ENCODE peak calls at places on chromosomes 3 and 15, in eight cellular contexts. One of them, this sample, is unnamed.

GRCh38 chr15:67968564-67969440 is 85.3 kb upstream of the PIAS1 start:
- DNase-seq in suprapubic skin: no peak
- DNase-seq in colonic mucosa: no peak
- DNase-seq in pancreas: no peak
- DNase-seq in K562: no peak
- DNase-seq in CD4-positive, alpha-beta memory T cell: no peak
- DNase-seq in tibial artery: no peak
- DNase-seq in right lobe of liver: no peak
- DNase-seq in this sample: peak; percentile 88

GRCh38 chr3:10366681-10367101 is 45.8 kb upstream of the SEC13 start:
- DNase-seq in right lobe of liver: no peak
- DNase-seq in colonic mucosa: no peak
- DNase-seq in tibial artery: no peak
- DNase-seq in K562: no peak
- DNase-seq in suprapubic skin: no peak
- DNase-seq in CD4-positive, alpha-beta memory T cell: no peak
- DNase-seq in pancreas: no peak
- DNase-seq in this sample: no peak

GRCh38 chr15:78079296-78080087 is 2.0 kb upstream of the TBC1D2B start:
- DNase-seq in suprapubic skin: no peak
- DNase-seq in CD4-positive, alpha-beta memory T cell: no peak
- DNase-seq in right lobe of liver: no peak
- DNase-seq in tibial artery: no peak
- DNase-seq in K562: no peak
- DNase-seq in colonic mucosa: no peak
- DNase-seq in pancreas: no peak
- DNase-seq in this sample: no peak

GRCh38 chr3:116367761-116368395 is 77.4 kb downstream of the LSAMP start:
- DNase-seq in pancreas: no peak
- DNase-seq in K562: no peak
- DNase-seq in CD4-positive, alpha-beta memory T cell: no peak
- DNase-seq in suprapubic skin: no peak
- DNase-seq in right lobe of liver: no peak
- DNase-seq in tibial artery: no peak
- DNase-seq in colonic mucosa: no peak
- DNase-seq in this sample: no peak

GRCh38 chr3:58531956-58532355 is 5.0 kb downstream of the ACOX2 start:
- DNase-seq in right lobe of liver: no peak
- DNase-seq in tibial artery: no peak
- DNase-seq in suprapubic skin: no peak
- DNase-seq in K562: no peak
- DNase-seq in colonic mucosa: no peak
- DNase-seq in CD4-positive, alpha-beta memory T cell: no peak
- DNase-seq in pancreas: no peak
- DNase-seq in this sample: no peak

GRCh38 chr3:195856410-195857084 is 44.8 kb upstream of the MUC4 start:
- DNase-seq in pancreas: no peak
- DNase-seq in K562: peak; percentile 80
- DNase-seq in right lobe of liver: no peak
- DNase-seq in colonic mucosa: no peak
- DNase-seq in tibial artery: no peak
- DNase-seq in CD4-positive, alpha-beta memory T cell: no peak
- DNase-seq in suprapubic skin: no peak
- DNase-seq in this sample: no peak

GRCh38 chr15:56901931-56902330 is 16.5 kb upstream of the TCF12 start:
- DNase-seq in colonic mucosa: no peak
- DNase-seq in K562: no peak
- DNase-seq in right lobe of liver: no peak
- DNase-seq in tibial artery: no peak
- DNase-seq in CD4-positive, alpha-beta memory T cell: no peak
- DNase-seq in pancreas: no peak
- DNase-seq in suprapubic skin: no peak
- DNase-seq in this sample: no peak

GRCh38 chr15:58628206-58629057 is 121.1 kb downstream of the ADAM10 start:
- DNase-seq in tibial artery: no peak
- DNase-seq in colonic mucosa: no peak
- DNase-seq in right lobe of liver: no peak
- DNase-seq in suprapubic skin: no peak
- DNase-seq in K562: no peak
- DNase-seq in pancreas: no peak
- DNase-seq in CD4-positive, alpha-beta memory T cell: no peak
- DNase-seq in this sample: no peak

GRCh38 chr3:459376-459710 is 262.8 kb downstream of the CHL1 start:
- DNase-seq in K562: no peak
- DNase-seq in tibial artery: no peak
- DNase-seq in suprapubic skin: no peak
- DNase-seq in colonic mucosa: no peak
- DNase-seq in CD4-positive, alpha-beta memory T cell: no peak
- DNase-seq in pancreas: no peak
- DNase-seq in right lobe of liver: no peak
- DNase-seq in this sample: no peak

GRCh38 chr3:127491909-127492308 is 98.6 kb downstream of the TPRA1 start:
- DNase-seq in suprapubic skin: no peak
- DNase-seq in tibial artery: no peak
- DNase-seq in CD4-positive, alpha-beta memory T cell: no peak
- DNase-seq in colonic mucosa: no peak
- DNase-seq in right lobe of liver: no peak
- DNase-seq in K562: no peak
- DNase-seq in pancreas: no peak
- DNase-seq in this sample: no peak

GRCh38 chr3:151918253-151919029 is 45.0 kb downstream of the SUCNR1 start:
- DNase-seq in K562: no peak
- DNase-seq in pancreas: no peak
- DNase-seq in tibial artery: no peak
- DNase-seq in colonic mucosa: no peak
- DNase-seq in CD4-positive, alpha-beta memory T cell: no peak
- DNase-seq in suprapubic skin: no peak
- DNase-seq in right lobe of liver: no peak
- DNase-seq in this sample: no peak

GRCh38 chr15:44726568-44727461 is 9.5 kb upstream of the TRIM69 start:
- DNase-seq in right lobe of liver: no peak
- DNase-seq in CD4-positive, alpha-beta memory T cell: peak; percentile 93
- DNase-seq in pancreas: no peak
- DNase-seq in colonic mucosa: peak; percentile 78
- DNase-seq in K562: peak; percentile 61
- DNase-seq in tibial artery: peak; percentile 66
- DNase-seq in suprapubic skin: no peak
- DNase-seq in this sample: no peak

GRCh38 chr3:50512131-50512530 is 8.7 kb upstream of the CACNA2D2 start:
- DNase-seq in colonic mucosa: no peak
- DNase-seq in K562: no peak
- DNase-seq in tibial artery: no peak
- DNase-seq in CD4-positive, alpha-beta memory T cell: no peak
- DNase-seq in pancreas: no peak
- DNase-seq in right lobe of liver: no peak
- DNase-seq in suprapubic skin: no peak
- DNase-seq in this sample: peak; percentile 95

GRCh38 chr3:143276592-143276991 is 157.0 kb downstream of the CHST2 start:
- DNase-seq in colonic mucosa: no peak
- DNase-seq in CD4-positive, alpha-beta memory T cell: no peak
- DNase-seq in right lobe of liver: no peak
- DNase-seq in K562: no peak
- DNase-seq in tibial artery: no peak
- DNase-seq in suprapubic skin: no peak
- DNase-seq in pancreas: no peak
- DNase-seq in this sample: no peak

GRCh38 chr3:184563569-184563925 is 2.0 kb downstream of the EPHB3 start:
- DNase-seq in right lobe of liver: no peak
- DNase-seq in CD4-positive, alpha-beta memory T cell: no peak
- DNase-seq in suprapubic skin: no peak
- DNase-seq in K562: no peak
- DNase-seq in colonic mucosa: no peak
- DNase-seq in pancreas: no peak
- DNase-seq in tibial artery: no peak
- DNase-seq in this sample: no peak

GRCh38 chr3:188936597-188937107 is 235.1 kb upstream of the TPRG1 start:
- DNase-seq in colonic mucosa: no peak
- DNase-seq in tibial artery: no peak
- DNase-seq in right lobe of liver: no peak
- DNase-seq in K562: no peak
- DNase-seq in CD4-positive, alpha-beta memory T cell: no peak
- DNase-seq in suprapubic skin: no peak
- DNase-seq in pancreas: no peak
- DNase-seq in this sample: no peak

GRCh38 chr3:85003479-85003878 is 44.7 kb downstream of the CADM2 start:
- DNase-seq in colonic mucosa: no peak
- DNase-seq in CD4-positive, alpha-beta memory T cell: no peak
- DNase-seq in right lobe of liver: no peak
- DNase-seq in suprapubic skin: no peak
- DNase-seq in K562: no peak
- DNase-seq in pancreas: no peak
- DNase-seq in tibial artery: no peak
- DNase-seq in this sample: no peak

GRCh38 chr15:58240191-58240932 is 102.2 kb downstream of the AQP9 start:
- DNase-seq in CD4-positive, alpha-beta memory T cell: no peak
- DNase-seq in suprapubic skin: no peak
- DNase-seq in right lobe of liver: no peak
- DNase-seq in K562: no peak
- DNase-seq in pancreas: no peak
- DNase-seq in colonic mucosa: no peak
- DNase-seq in tibial artery: no peak
- DNase-seq in this sample: no peak

GRCh38 chr3:74443102-74443501 is 171.4 kb downstream of the CNTN3 start:
- DNase-seq in colonic mucosa: no peak
- DNase-seq in right lobe of liver: no peak
- DNase-seq in pancreas: no peak
- DNase-seq in K562: no peak
- DNase-seq in tibial artery: no peak
- DNase-seq in suprapubic skin: no peak
- DNase-seq in CD4-positive, alpha-beta memory T cell: no peak
- DNase-seq in this sample: no peak

GRCh38 chr3:134353831-134354611 is 20.2 kb downstream of the AMOTL2 start:
- DNase-seq in K562: no peak
- DNase-seq in pancreas: peak; percentile 71
- DNase-seq in right lobe of liver: peak; percentile 86
- DNase-seq in tibial artery: no peak
- DNase-seq in CD4-positive, alpha-beta memory T cell: no peak
- DNase-seq in suprapubic skin: no peak
- DNase-seq in colonic mucosa: peak; percentile 68
- DNase-seq in this sample: no peak

GRCh38 chr3:134352031-134352671 is 22.1 kb downstream of the AMOTL2 start:
- DNase-seq in pancreas: peak; percentile 55
- DNase-seq in suprapubic skin: no peak
- DNase-seq in colonic mucosa: no peak
- DNase-seq in right lobe of liver: peak; percentile 93
- DNase-seq in tibial artery: no peak
- DNase-seq in CD4-positive, alpha-beta memory T cell: no peak
- DNase-seq in K562: no peak
- DNase-seq in this sample: no peak

GRCh38 chr3:134351421-134351820 is 22.8 kb downstream of the AMOTL2 start:
- DNase-seq in K562: no peak
- DNase-seq in suprapubic skin: no peak
- DNase-seq in pancreas: no peak
- DNase-seq in tibial artery: no peak
- DNase-seq in CD4-positive, alpha-beta memory T cell: no peak
- DNase-seq in right lobe of liver: no peak
- DNase-seq in colonic mucosa: no peak
- DNase-seq in this sample: no peak

GRCh38 chr3:134354612-134355275 is 19.5 kb downstream of the AMOTL2 start:
- DNase-seq in tibial artery: no peak
- DNase-seq in CD4-positive, alpha-beta memory T cell: no peak
- DNase-seq in suprapubic skin: no peak
- DNase-seq in colonic mucosa: no peak
- DNase-seq in right lobe of liver: no peak
- DNase-seq in pancreas: no peak
- DNase-seq in K562: no peak
- DNase-seq in this sample: no peak

GRCh38 chr3:134353171-134353825 is 20.9 kb downstream of the AMOTL2 start:
- DNase-seq in K562: no peak
- DNase-seq in colonic mucosa: no peak
- DNase-seq in tibial artery: no peak
- DNase-seq in CD4-positive, alpha-beta memory T cell: no peak
- DNase-seq in suprapubic skin: no peak
- DNase-seq in pancreas: no peak
- DNase-seq in right lobe of liver: peak; percentile 78
- DNase-seq in this sample: no peak
- H3K27ac ChIP-seq in K562: no peak overlapping the region
- H3K27ac ChIP-seq in colonic mucosa: peak overlapping the region; percentile 20
- H3K27ac ChIP-seq in tibial artery: peak overlapping the region; percentile 98
- H3K27ac ChIP-seq in CD4-positive, alpha-beta memory T cell: no peak overlapping the region
- H3K27ac ChIP-seq in suprapubic skin: no peak overlapping the region
- H3K27ac ChIP-seq in pancreas: peak overlapping the region; percentile 10
- H3K27ac ChIP-seq in right lobe of liver: no peak overlapping the region
- H3K27ac ChIP-seq in this sample: peak overlapping the region; percentile 18

GRCh38 chr3:99747915-99748314 is 69.7 kb upstream of the CMSS1 start:
- DNase-seq in CD4-positive, alpha-beta memory T cell: no peak
- DNase-seq in pancreas: no peak
- DNase-seq in K562: no peak
- DNase-seq in colonic mucosa: no peak
- DNase-seq in suprapubic skin: no peak
- DNase-seq in right lobe of liver: no peak
- DNase-seq in tibial artery: no peak
- DNase-seq in this sample: peak; percentile 43
- H3K27ac ChIP-seq in CD4-positive, alpha-beta memory T cell: no peak overlapping the region
- H3K27ac ChIP-seq in pancreas: no peak overlapping the region
- H3K27ac ChIP-seq in K562: no peak overlapping the region
- H3K27ac ChIP-seq in colonic mucosa: no peak overlapping the region
- H3K27ac ChIP-seq in suprapubic skin: no peak overlapping the region
- H3K27ac ChIP-seq in right lobe of liver: no peak overlapping the region
- H3K27ac ChIP-seq in tibial artery: peak overlapping the region; percentile 57
- H3K27ac ChIP-seq in this sample: no peak overlapping the region

GRCh38 chr15:93982226-93982641 is 249.1 kb upstream of the MCTP2 start:
- DNase-seq in K562: no peak
- DNase-seq in right lobe of liver: no peak
- DNase-seq in CD4-positive, alpha-beta memory T cell: no peak
- DNase-seq in pancreas: no peak
- DNase-seq in tibial artery: peak; percentile 33
- DNase-seq in colonic mucosa: no peak
- DNase-seq in suprapubic skin: no peak
- DNase-seq in this sample: no peak
- H3K27ac ChIP-seq in K562: no peak overlapping the region
- H3K27ac ChIP-seq in right lobe of liver: no peak overlapping the region
- H3K27ac ChIP-seq in CD4-positive, alpha-beta memory T cell: no peak overlapping the region
- H3K27ac ChIP-seq in pancreas: no peak overlapping the region
- H3K27ac ChIP-seq in tibial artery: no peak overlapping the region
- H3K27ac ChIP-seq in colonic mucosa: no peak overlapping the region
- H3K27ac ChIP-seq in suprapubic skin: no peak overlapping the region
- H3K27ac ChIP-seq in this sample: no peak overlapping the region

GRCh38 chr3:64133272-64133671 is 92.0 kb downstream of the PRICKLE2 start:
- DNase-seq in pancreas: no peak
- DNase-seq in CD4-positive, alpha-beta memory T cell: no peak
- DNase-seq in suprapubic skin: no peak
- DNase-seq in tibial artery: no peak
- DNase-seq in colonic mucosa: no peak
- DNase-seq in right lobe of liver: no peak
- DNase-seq in K562: no peak
- DNase-seq in this sample: no peak

GRCh38 chr3:64129581-64129980 is 95.7 kb downstream of the PRICKLE2 start:
- DNase-seq in right lobe of liver: no peak
- DNase-seq in CD4-positive, alpha-beta memory T cell: no peak
- DNase-seq in K562: no peak
- DNase-seq in tibial artery: no peak
- DNase-seq in suprapubic skin: no peak
- DNase-seq in pancreas: no peak
- DNase-seq in colonic mucosa: no peak
- DNase-seq in this sample: peak; percentile 92

GRCh38 chr3:64133991-64134390 is 91.3 kb downstream of the PRICKLE2 start:
- DNase-seq in pancreas: no peak
- DNase-seq in K562: no peak
- DNase-seq in right lobe of liver: no peak
- DNase-seq in colonic mucosa: no peak
- DNase-seq in tibial artery: no peak
- DNase-seq in suprapubic skin: no peak
- DNase-seq in CD4-positive, alpha-beta memory T cell: no peak
- DNase-seq in this sample: peak; percentile 50

GRCh38 chr3:64130436-64130835 is 94.8 kb downstream of the PRICKLE2 start:
- DNase-seq in tibial artery: no peak
- DNase-seq in colonic mucosa: no peak
- DNase-seq in K562: no peak
- DNase-seq in suprapubic skin: no peak
- DNase-seq in right lobe of liver: no peak
- DNase-seq in CD4-positive, alpha-beta memory T cell: no peak
- DNase-seq in pancreas: no peak
- DNase-seq in this sample: no peak

GRCh38 chr3:64131755-64132154 is 93.5 kb downstream of the PRICKLE2 start:
- DNase-seq in suprapubic skin: no peak
- DNase-seq in tibial artery: no peak
- DNase-seq in colonic mucosa: no peak
- DNase-seq in right lobe of liver: no peak
- DNase-seq in pancreas: no peak
- DNase-seq in K562: no peak
- DNase-seq in CD4-positive, alpha-beta memory T cell: no peak
- DNase-seq in this sample: peak; percentile 52
- H3K27ac ChIP-seq in suprapubic skin: no peak overlapping the region
- H3K27ac ChIP-seq in tibial artery: no peak overlapping the region
- H3K27ac ChIP-seq in colonic mucosa: no peak overlapping the region
- H3K27ac ChIP-seq in right lobe of liver: no peak overlapping the region
- H3K27ac ChIP-seq in pancreas: no peak overlapping the region
- H3K27ac ChIP-seq in K562: no peak overlapping the region
- H3K27ac ChIP-seq in CD4-positive, alpha-beta memory T cell: no peak overlapping the region
- H3K27ac ChIP-seq in this sample: peak overlapping the region; percentile 94

This sample was measured in WERI-Rb-1.